ENCODE peak calls at places on chromosomes 7 and 10, in ten cellular contexts. C, H, F, T, K, B, G, N, V and W are unnamed samples.

GRCh38 chr10:113704637-113705343 is 25.1 kb downstream of the CASP7 start:
- DNase-seq in C (no peak), H (peak), F (no peak), T (peak), K (no peak), B (no peak), G (peak), N (peak), V (no peak), W (peak)

GRCh38 chr7:156932006-156932405 is 17.5 kb upstream of the NOM1 start:
- DNase-seq in C (no peak), H (no peak), F (no peak), T (no peak), K (peak), B (no peak), G (peak), N (no peak), V (no peak), W (no peak)

GRCh38 chr10:5071411-5072198 is 22.6 kb upstream of the AKR1C3 start:
- DNase-seq in C (peak), H (peak), F (peak), T (peak), K (peak), B (no peak), G (peak), N (no peak), V (peak), W (peak)

GRCh38 chr7:27840314-27840713 is 100.4 kb downstream of the TAX1BP1 start:
- DNase-seq in C (no peak), H (no peak), F (no peak), T (no peak), K (no peak), B (no peak), G (no peak), N (no peak), V (no peak), W (no peak)

GRCh38 chr7:66751945-66752344 is 11.4 kb downstream of the RABGEF1 start:
- DNase-seq in C (no peak), H (no peak), F (no peak), T (no peak), K (no peak), B (no peak), G (no peak), N (no peak), V (no peak), W (no peak)

GRCh38 chr10:124632064-124632531 is 112.1 kb downstream of the FAM53B start:
- DNase-seq in C (peak), H (no peak), F (no peak), T (peak), K (peak), B (no peak), G (no peak), N (no peak), V (no peak), W (peak)

GRCh38 chr10:77889277-77889903 is 37.2 kb downstream of the DLG5 start:
- DNase-seq in C (peak), H (no peak), F (no peak), T (peak), K (peak), B (no peak), G (no peak), N (no peak), V (no peak), W (no peak)

GRCh38 chr7:106110885-106111670 is 1.0 kb downstream of the SYPL1 start:
- DNase-seq in C (no peak), H (no peak), F (no peak), T (no peak), K (no peak), B (no peak), G (no peak), N (no peak), V (no peak), W (peak)

GRCh38 chr7:83976302-83976701 is 218.3 kb downstream of the SEMA3A start:
- DNase-seq in C (no peak), H (peak), F (no peak), T (no peak), K (no peak), B (no peak), G (peak), N (peak), V (no peak), W (peak)

GRCh38 chr7:143229054-143229790 is 7.4 kb downstream of the TAS2R40 start:
- DNase-seq in C (no peak), H (no peak), F (no peak), T (no peak), K (peak), B (no peak), G (no peak), N (no peak), V (no peak), W (no peak)

GRCh38 chr10:97713828-97714400 is 384 bp downstream of the MARVELD1 start:
- DNase-seq in C (peak), H (peak), F (peak), T (peak), K (peak), B (peak), G (peak), N (peak), V (peak), W (peak)
- TF ChIP-seq POLR2A in C (peak), H (peak), F (no peak), T (no peak), K (no peak), B (peak), G (peak), N (peak), V (no peak), W (peak)

GRCh38 chr10:103665439-103665838 is 171.9 kb downstream of the NEURL1 start:
- DNase-seq in C (peak), H (no peak), F (no peak), T (no peak), K (no peak), B (no peak), G (no peak), N (no peak), V (no peak), W (no peak)

GRCh38 chr10:103666109-103666508 is 172.6 kb downstream of the NEURL1 start:
- DNase-seq in C (no peak), H (peak), F (no peak), T (peak), K (no peak), B (no peak), G (peak), N (no peak), V (no peak), W (peak)

GRCh38 chr10:103666751-103667150 is 173.2 kb downstream of the NEURL1 start:
- DNase-seq in C (no peak), H (no peak), F (no peak), T (no peak), K (no peak), B (no peak), G (no peak), N (no peak), V (no peak), W (no peak)

GRCh38 chr10:103668351-103669242 is 175.1 kb downstream of the NEURL1 start:
- DNase-seq in C (no peak), H (peak), F (peak), T (peak), K (peak), B (no peak), G (no peak), N (no peak), V (peak), W (peak)

DNA sequence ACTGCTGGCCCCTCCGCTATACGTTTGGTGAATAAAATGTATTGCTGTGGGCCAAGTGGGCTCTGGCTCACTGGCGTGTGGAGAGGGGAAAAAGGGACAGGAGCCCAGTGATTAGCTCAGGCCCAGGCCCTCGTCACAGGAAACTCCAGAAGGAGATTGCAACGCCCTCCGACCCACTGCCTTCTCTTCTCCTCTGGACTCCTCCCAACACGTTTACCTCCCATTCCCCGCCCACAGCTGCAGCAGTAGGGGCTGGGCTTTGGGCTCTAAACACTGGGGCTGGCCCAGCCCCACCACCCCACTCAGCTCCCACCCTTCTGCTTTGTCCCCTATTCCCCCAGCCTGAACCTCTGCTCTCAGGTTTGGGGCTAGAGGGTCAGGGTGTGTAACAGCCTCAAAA is 173.9 kb downstream of the NEURL1 start:
- DNase-seq in C (no peak), H (peak), F (no peak), T (no peak), K (peak), B (no peak), G (no peak), N (no peak), V (peak), W (no peak)
- TF ChIP-seq POLR2A in C (no peak), H (peak), F (no peak), T (no peak), K (no peak), B (no peak), G (no peak), N (no peak), V (no peak), W (no peak)

GRCh38 chr7:23105086-23105643 is 420 bp upstream of the KLHL7 start:
- DNase-seq in C (no peak), H (no peak), F (no peak), T (no peak), K (no peak), B (no peak), G (no peak), N (no peak), V (no peak), W (no peak)
- TF ChIP-seq POLR2A in C (no peak), H (no peak), F (no peak), T (no peak), K (no peak), B (no peak), G (no peak), N (no peak), V (no peak), W (no peak)

GRCh38 chr7:74454948-74455804 is 1.5 kb downstream of the GTF2IRD1 start:
- DNase-seq in C (peak), H (no peak), F (no peak), T (peak), K (peak), B (no peak), G (no peak), N (no peak), V (no peak), W (no peak)
- TF ChIP-seq POLR2A in C (no peak), H (no peak), F (no peak), T (no peak), K (no peak), B (no peak), G (no peak), N (no peak), V (no peak), W (no peak)

GRCh38 chr10:107163086-107163880 is 1.2 kb downstream of the SORCS1 start:
- DNase-seq in C (no peak), H (no peak), F (peak), T (peak), K (no peak), B (no peak), G (no peak), N (no peak), V (peak), W (no peak)

GRCh38 chr10:107165007-107165406 is 501 bp upstream of the SORCS1 start:
- DNase-seq in C (no peak), H (no peak), F (no peak), T (peak), K (no peak), B (no peak), G (no peak), N (no peak), V (no peak), W (no peak)

GRCh38 chr10:107166378-107166777 is 1.9 kb upstream of the SORCS1 start:
- DNase-seq in C (no peak), H (no peak), F (no peak), T (no peak), K (no peak), B (no peak), G (no peak), N (no peak), V (no peak), W (no peak)

GRCh38 chr10:107160866-107161265 is 3.6 kb downstream of the SORCS1 start:
- DNase-seq in C (no peak), H (no peak), F (no peak), T (no peak), K (no peak), B (no peak), G (no peak), N (no peak), V (no peak), W (no peak)

DNA sequence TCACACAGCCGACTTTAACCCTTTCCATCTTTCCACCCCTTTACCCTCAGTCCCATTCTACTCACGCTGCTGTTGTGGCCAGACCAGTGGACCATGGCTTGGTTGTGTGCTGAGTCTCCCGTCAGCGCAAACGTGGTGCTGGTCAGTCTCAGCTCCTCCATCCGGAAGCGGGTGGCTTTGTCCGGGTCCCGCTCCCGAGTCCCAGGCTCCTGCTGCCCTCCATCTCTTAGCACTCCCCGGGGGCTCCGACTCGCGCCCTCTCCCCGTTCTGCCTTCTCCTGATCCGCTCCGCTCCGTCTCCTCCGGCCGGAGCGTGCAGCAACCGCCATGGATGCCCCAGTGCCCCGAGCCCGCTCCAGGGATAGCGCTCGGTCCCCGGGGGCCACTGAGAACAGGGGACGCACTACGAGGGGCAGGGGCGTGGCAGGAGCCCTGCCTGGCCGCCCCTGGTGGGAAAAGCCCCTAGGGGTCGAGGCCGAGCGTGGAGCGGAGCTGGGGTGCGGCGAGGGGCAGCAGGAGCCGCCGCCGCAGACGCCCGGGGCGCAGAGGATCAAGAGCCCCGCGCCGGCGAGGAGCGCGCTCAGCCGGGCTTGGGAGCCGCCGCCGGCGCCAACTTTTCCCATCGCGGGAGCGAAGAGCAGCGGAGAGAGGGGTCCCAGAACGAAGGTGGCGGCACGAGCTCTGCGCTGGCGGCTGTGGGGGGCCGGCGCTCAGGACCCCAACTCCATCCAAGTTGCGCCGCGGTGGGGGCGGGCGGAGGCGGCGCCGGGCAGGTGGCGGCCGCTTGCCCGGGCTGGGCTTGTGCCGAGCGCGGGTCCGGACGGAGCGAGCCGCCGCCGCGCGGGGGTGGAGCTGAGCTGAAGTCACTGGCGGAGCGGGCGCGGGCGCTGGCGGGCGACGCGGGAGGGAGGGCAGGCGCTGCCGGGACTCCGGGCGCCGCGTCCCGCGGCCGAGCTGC is at the start of gene SORCS1:
- DNase-seq in C (peak), H (no peak), F (peak), T (peak), K (no peak), B (no peak), G (no peak), N (no peak), V (no peak), W (no peak)
- TF ChIP-seq POLR2A in C (no peak), H (no peak), F (no peak), T (no peak), K (no peak), B (no peak), G (no peak), N (no peak), V (no peak), W (no peak)

GRCh38 chr7:70016044-70016770 is 417.9 kb downstream of the AUTS2 start:
- DNase-seq in C (no peak), H (peak), F (no peak), T (no peak), K (no peak), B (no peak), G (peak), N (peak), V (peak), W (no peak)

GRCh38 chr7:70015353-70015752 is 417.1 kb downstream of the AUTS2 start:
- DNase-seq in C (no peak), H (no peak), F (no peak), T (no peak), K (no peak), B (no peak), G (no peak), N (no peak), V (no peak), W (no peak)

GRCh38 chr7:70014472-70015232 is 416.4 kb downstream of the AUTS2 start:
- DNase-seq in C (no peak), H (no peak), F (no peak), T (no peak), K (no peak), B (no peak), G (no peak), N (no peak), V (no peak), W (no peak)

GRCh38 chr7:70017371-70017770 is 419.1 kb downstream of the AUTS2 start:
- DNase-seq in C (no peak), H (no peak), F (no peak), T (no peak), K (no peak), B (no peak), G (no peak), N (no peak), V (no peak), W (no peak)

GRCh38 chr7:70018700-70019099 is 420.4 kb downstream of the AUTS2 start:
- DNase-seq in C (no peak), H (no peak), F (no peak), T (no peak), K (no peak), B (no peak), G (no peak), N (no peak), V (no peak), W (no peak)
- TF ChIP-seq POLR2A in C (no peak), H (no peak), F (no peak), T (no peak), K (no peak), B (no peak), G (no peak), N (no peak), V (no peak), W (no peak)

GRCh38 chr7:1458676-1459511 is at the start of gene MICALL2:
- DNase-seq in C (peak), H (peak), F (peak), T (peak), K (peak), B (no peak), G (peak), N (peak), V (peak), W (peak)
- TF ChIP-seq POLR2A in C (peak), H (peak), F (peak), T (peak), K (peak), B (peak), G (peak), N (peak), V (peak), W (peak)

DNA sequence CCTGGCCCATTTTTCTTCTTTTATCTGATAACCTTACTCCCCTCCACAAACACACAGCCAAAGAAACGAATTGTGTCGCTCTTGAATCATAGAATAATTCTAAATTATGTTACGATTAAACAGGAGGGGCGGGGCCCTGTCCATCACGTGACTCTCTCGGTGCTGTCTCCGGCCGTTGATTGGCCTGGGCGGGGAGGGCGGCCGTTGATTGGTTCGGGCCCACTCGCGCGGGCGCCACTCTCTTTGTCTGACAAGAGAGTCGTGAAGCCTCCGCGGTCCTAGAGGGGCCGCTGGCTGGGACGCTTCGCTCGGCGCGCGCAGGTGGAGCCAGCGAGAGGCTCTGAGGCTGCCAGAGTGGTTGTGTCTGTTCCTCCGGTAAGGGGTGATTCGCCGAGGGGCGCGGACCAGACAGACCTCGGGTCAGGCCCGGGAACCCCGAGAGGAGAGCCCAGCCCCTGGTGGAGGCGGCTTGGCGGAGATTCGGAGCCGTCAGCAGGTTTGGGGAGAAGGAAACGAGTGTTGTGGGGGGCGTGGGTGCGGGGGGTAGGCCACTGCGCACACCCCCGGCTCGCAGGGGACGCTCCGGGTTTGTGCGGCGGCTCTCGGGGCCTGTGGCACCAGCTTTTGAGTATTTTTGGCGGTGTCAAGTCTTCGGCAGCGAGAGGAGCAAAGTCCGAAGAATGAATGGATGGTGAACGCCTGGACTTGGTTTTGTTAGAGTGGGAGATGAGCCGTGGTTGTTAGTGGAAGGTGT is at the start of gene ZNF789:
- DNase-seq in C (peak), H (peak), F (peak), T (peak), K (peak), B (peak), G (peak), N (peak), V (peak), W (peak)
- TF ChIP-seq POLR2A in C (peak), H (peak), F (peak), T (peak), K (no peak), B (peak), G (peak), N (peak), V (no peak), W (peak)

GRCh38 chr10:100735345-100736143 is 9.8 kb upstream of the PAX2 start:
- DNase-seq in C (no peak), H (no peak), F (no peak), T (no peak), K (no peak), B (no peak), G (no peak), N (no peak), V (no peak), W (peak)
- TF ChIP-seq POLR2A in C (no peak), H (no peak), F (no peak), T (no peak), K (no peak), B (no peak), G (no peak), N (no peak), V (no peak), W (no peak)